ENCODE peak calls at places on chromosomes 12 and 14, in five cellular contexts. J, N, F, S and Y are unnamed samples.

GRCh38 chr12:46702581-46703344 is 123.0 kb downstream of the SLC38A4 start:
- DNase-seq in S (no peak), J (no peak), F (no peak), N (peak), Y (no peak)

GRCh38 chr14:72546359-72547035 is 347.4 kb downstream of the DPF3 start:
- DNase-seq in S (no peak), J (no peak), N (no peak), F (no peak), Y (no peak)

GRCh38 chr12:106217706-106218105 is 30.1 kb downstream of the CKAP4 start:
- DNase-seq in S (no peak), N (no peak), J (no peak), F (no peak), Y (no peak)

GRCh38 chr14:95765016-95765415 is 51.1 kb upstream of the TCL1A start:
- DNase-seq in N (no peak), J (no peak), S (no peak), F (no peak), Y (no peak)

GRCh38 chr14:20247651-20248246 is 8.7 kb downstream of the OR11H4 start:
- DNase-seq in N (no peak), J (no peak), F (peak), S (no peak), Y (no peak)

GRCh38 chr12:124338448-124338847 is 43.6 kb downstream of the RFLNA start:
- DNase-seq in J (no peak), S (no peak), N (no peak), F (no peak), Y (no peak)

GRCh38 chr12:6767592-6768384 is 1.6 kb downstream of the PTMS start:
- DNase-seq in F (no peak), N (peak), J (no peak), S (no peak), Y (no peak)

GRCh38 chr12:1047898-1048660 is 57.1 kb downstream of the ERC1 start:
- DNase-seq in J (no peak), F (peak), N (peak), S (no peak), Y (peak)

GRCh38 chr12:106139422-106140141 is 828 bp upstream of the NUAK1 start:
- DNase-seq in N (peak), F (peak), J (peak), S (peak), Y (no peak)

GRCh38 chr12:117889098-117889497 is 79.7 kb downstream of the KSR2 start:
- DNase-seq in J (no peak), F (no peak), S (no peak), N (no peak), Y (no peak)

GRCh38 chr12:14612895-14613294 is 45.2 kb upstream of the PLBD1 start:
- DNase-seq in J (no peak), S (no peak), F (no peak), N (no peak), Y (no peak)

GRCh38 chr14:80538633-80539375 is 327.5 kb upstream of the DIO2 start:
- DNase-seq in S (no peak), N (no peak), J (no peak), F (no peak), Y (no peak)

GRCh38 chr12:24780969-24781368 is 167.9 kb downstream of the BCAT1 start:
- DNase-seq in F (no peak), J (no peak), S (no peak), N (peak), Y (peak)

GRCh38 chr12:47245623-47246022 is 165.9 kb upstream of the AMIGO2 start:
- DNase-seq in N (no peak), J (no peak), S (no peak), F (no peak), Y (no peak)

GRCh38 chr12:97899956-97900355 is 437.4 kb downstream of the RMST start:
- DNase-seq in S (no peak), F (no peak), J (no peak), N (no peak), Y (no peak)

GRCh38 chr14:61797304-61797703 is 35.1 kb downstream of the SNAPC1 start:
- DNase-seq in N (no peak), S (no peak), J (no peak), F (no peak), Y (no peak)

GRCh38 chr12:98372340-98373018 is 142.9 kb upstream of the TMPO start:
- DNase-seq in J (no peak), S (no peak), N (no peak), F (no peak), Y (no peak)

GRCh38 chr14:61454545-61454944 is 133.2 kb downstream of the PRKCH start:
- DNase-seq in N (no peak), J (no peak), S (peak), F (peak), Y (no peak)

GRCh38 chr12:89357297-89357730 is 5.0 kb upstream of the DUSP6 start:
- DNase-seq in N (no peak), J (no peak), S (no peak), F (peak), Y (no peak)

GRCh38 chr14:70281938-70282337 is 77.5 kb downstream of the COX16 start:
- DNase-seq in F (no peak), S (no peak), J (no peak), N (no peak), Y (no peak)

GRCh38 chr12:95390932-95391331 is 83.0 kb upstream of the METAP2 start:
- DNase-seq in S (no peak), F (no peak), J (no peak), N (no peak), Y (no peak)

GRCh38 chr14:87268997-87269396 is 724.0 kb downstream of the GALC start:
- DNase-seq in S (no peak), N (no peak), F (no peak), J (no peak), Y (no peak)

GRCh38 chr14:81837304-81837703 is 303.7 kb upstream of the SEL1L start:
- DNase-seq in J (no peak), N (no peak), F (no peak), S (no peak), Y (no peak)

GRCh38 chr14:70856851-70857498 is 47.7 kb upstream of the MAP3K9 start:
- DNase-seq in J (no peak), F (no peak), N (peak), S (no peak), Y (no peak)

GRCh38 chr14:88075298-88075981 is 70.5 kb downstream of the GPR65 start:
- DNase-seq in S (no peak), F (no peak), J (no peak), N (no peak), Y (no peak)

GRCh38 chr12:22733756-22734155 is 108.8 kb downstream of the ETNK1 start:
- DNase-seq in J (no peak), F (no peak), N (peak), S (no peak), Y (no peak)

GRCh38 chr12:109951751-109952150 is 44.4 kb downstream of the GIT2 start:
- DNase-seq in J (peak), F (peak), S (peak), N (peak), Y (no peak)

GRCh38 chr14:84085493-84085892 is 1444.5 kb upstream of the FLRT2 start:
- DNase-seq in S (no peak), N (no peak), J (no peak), F (no peak), Y (no peak)

GRCh38 chr14:78022059-78022458 is 148.1 kb upstream of the NRXN3 start:
- DNase-seq in S (peak), J (peak), N (peak), F (peak), Y (peak)

GRCh38 chr12:108664338-108665258 is 30.9 kb upstream of the SELPLG start:
- DNase-seq in N (peak), F (peak), J (peak), S (peak), Y (peak)

GRCh38 chr12:26823391-26823790 is 9.6 kb downstream of the ITPR2 start:
- DNase-seq in J (no peak), N (peak), F (no peak), S (no peak), Y (no peak)

GRCh38 chr14:68020493-68020892 is 200.9 kb downstream of the RAD51B start:
- DNase-seq in S (no peak), J (no peak), F (no peak), N (no peak), Y (no peak)

GRCh38 chr12:38053655-38054464 is 262.7 kb upstream of the ALG10B start:
- DNase-seq in N (no peak), J (no peak), F (peak), S (no peak), Y (no peak)

GRCh38 chr12:38056701-38057689 is 259.6 kb upstream of the ALG10B start:
- DNase-seq in F (no peak), S (no peak), J (no peak), N (no peak), Y (no peak)

GRCh38 chr12:38053113-38053512 is 263.5 kb upstream of the ALG10B start:
- DNase-seq in S (no peak), F (no peak), N (no peak), J (no peak), Y (no peak)
- H3K27ac ChIP-seq in S (no peak), F (no peak), N (no peak), J (no peak), Y (no peak)

DNA sequence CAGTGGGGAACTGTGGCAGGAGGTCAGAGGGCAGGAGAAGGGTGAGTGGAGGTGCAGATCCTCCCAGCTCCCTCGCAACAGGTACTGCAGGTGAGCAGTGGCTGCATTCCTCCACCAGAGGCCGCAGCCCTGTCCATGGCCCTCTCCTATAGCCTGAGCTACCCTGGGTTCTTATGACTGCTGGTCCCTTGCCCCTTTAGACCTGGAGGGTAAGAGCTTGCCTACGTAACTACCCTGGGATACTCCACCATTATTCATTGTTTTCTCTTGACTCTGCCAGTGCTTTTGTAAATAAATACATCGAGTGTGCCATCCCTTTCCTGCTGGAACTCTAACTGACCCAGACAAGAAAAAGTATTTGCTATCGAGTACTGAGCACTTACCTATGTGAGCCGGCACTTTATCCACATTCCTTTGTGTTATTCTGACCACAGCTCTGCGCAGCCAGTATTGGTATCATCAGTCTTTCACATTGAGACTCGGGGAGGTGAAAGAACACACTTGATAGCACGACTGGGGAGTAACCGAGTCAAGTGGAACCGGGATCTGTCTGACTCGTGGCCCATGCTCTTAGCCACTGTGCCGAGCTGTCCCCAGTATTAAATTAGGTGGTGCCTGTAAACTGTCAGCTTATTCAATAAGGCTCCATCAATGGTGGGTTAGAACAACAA is 38.5 kb downstream of the LTBP2 start:
- DNase-seq in J (no peak), F (no peak), S (no peak), N (peak), Y (no peak)
- H3K27ac ChIP-seq in J (peak), F (no peak), S (no peak), N (peak), Y (no peak)

DNA sequence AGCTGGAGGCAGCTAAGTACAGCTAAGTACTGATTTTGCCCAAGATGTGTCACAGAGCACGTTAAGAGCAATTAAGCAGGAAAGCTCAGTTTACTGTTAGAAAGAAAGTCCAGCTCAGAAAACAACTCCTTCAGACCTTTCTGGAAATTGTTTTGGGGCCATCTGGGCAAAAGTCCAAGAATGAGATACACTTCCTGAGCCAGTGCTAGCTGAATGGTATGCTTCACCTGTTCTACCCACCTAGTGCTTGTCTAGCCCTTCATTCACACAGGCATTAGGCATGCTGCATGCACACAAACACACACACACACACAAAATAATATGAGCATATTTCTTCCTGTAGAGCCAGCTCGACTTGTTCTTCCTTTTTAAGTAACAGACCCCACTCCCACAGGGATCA is 6.6 kb upstream of the IKZF4 start:
- DNase-seq in N (no peak), J (no peak), F (no peak), S (no peak), Y (no peak)
- H3K27ac ChIP-seq in N (no peak), J (no peak), F (no peak), S (no peak), Y (no peak)

GRCh38 chr12:39294712-39295111 is 148.2 kb downstream of the KIF21A start:
- DNase-seq in J (no peak), N (no peak), F (no peak), S (no peak), Y (no peak)
- H3K27ac ChIP-seq in J (no peak), N (no peak), F (no peak), S (no peak), Y (no peak)

GRCh38 chr14:50366115-50366514 is 30.6 kb downstream of the CDKL1 start:
- DNase-seq in N (no peak), J (no peak), F (no peak), S (no peak), Y (no peak)
- H3K27ac ChIP-seq in N (no peak), J (no peak), F (no peak), S (no peak), Y (no peak)